ENCODE peak calls at places on chromosomes 2 and 18, in four cellular contexts. N, Z, C and F are unnamed samples.
A peak's percentile ranks its signal among the peaks of the same experiment; 100 is the strongest.

GRCh38 chr2:34627003-34627402 is 1027.9 kb upstream of the FAM98A start:
- DNase-seq in C (no peak), Z (no peak), N (no peak), F (no peak)

GRCh38 chr18:45938488-45938935 is 28.6 kb downstream of the EPG5 start:
- DNase-seq in C (no peak), Z (no peak), N (no peak), F (no peak)

GRCh38 chr2:137937778-137938177 is 26.5 kb upstream of the HNMT start:
- DNase-seq in C (no peak), Z (no peak), N (no peak), F (no peak)

GRCh38 chr2:102841107-102841840 is 79.4 kb downstream of the TMEM182 start:
- DNase-seq in Z (peak; percentile 53), C (no peak), N (no peak), F (peak; percentile 28)

GRCh38 chr2:3379339-3379646 is 201 bp upstream of the TRAPPC12 start:
- DNase-seq in C (no peak), Z (no peak), N (no peak), F (no peak)

GRCh38 chr2:40131061-40131704 is 320.7 kb downstream of the SLC8A1 start:
- DNase-seq in Z (no peak), C (no peak), N (no peak), F (no peak)

GRCh38 chr2:23508066-23508390 is 123.0 kb downstream of the KLHL29 start:
- DNase-seq in C (no peak), N (no peak), Z (no peak), F (no peak)

GRCh38 chr2:15556311-15556930 is 4.7 kb downstream of the NBAS start:
- DNase-seq in Z (no peak), N (no peak), C (no peak), F (no peak)

GRCh38 chr2:219784178-219784577 is 156.7 kb downstream of the SLC4A3 start:
- DNase-seq in N (no peak), Z (no peak), C (no peak), F (no peak)

GRCh38 chr18:69845588-69846506 is 101.8 kb downstream of the CD226 start:
- DNase-seq in Z (peak; percentile 32), N (no peak), C (no peak), F (peak; percentile 13)

GRCh38 chr2:142918624-142919023 is 41.2 kb downstream of the KYNU start:
- DNase-seq in N (no peak), Z (no peak), C (no peak), F (peak; percentile 16)

GRCh38 chr2:1742680-1743395 is 1.5 kb downstream of the PXDN start:
- DNase-seq in N (no peak), Z (peak; percentile 74), C (no peak), F (peak; percentile 86)

GRCh38 chr2:1492696-1493095 is 79.4 kb downstream of the TPO start:
- DNase-seq in C (no peak), N (no peak), Z (no peak), F (no peak)

GRCh38 chr2:236646441-236646840 is 76.8 kb downstream of the ACKR3 start:
- DNase-seq in C (no peak), Z (no peak), N (no peak), F (no peak)

GRCh38 chr18:54852780-54853675 is 24.8 kb downstream of the RAB27B start:
- DNase-seq in N (no peak), C (no peak), Z (no peak), F (peak; percentile 94)